ENCODE peak calls at places on chromosomes 5 and 9, in ten cellular contexts. J is fibroblast of villous mesenchyme, G is left lung, W is progenitor cell of endocrine pancreas, Y is right atrium auricular region, T is neural crest cell, B is HepG2, S is PC-9, O is left ventricle myocardium inferior, E is thoracic aorta. L is an unnamed sample.
A peak's percentile ranks its signal among the peaks of the same experiment; 100 is the strongest.

GRCh38 chr5:140509898-140510297 is 37.6 kb upstream of the EIF4EBP3 start:
- DNase-seq in J (no peak), G (no peak), W (no peak), Y (no peak), T (no peak), B (no peak), S (no peak), O (no peak), E (no peak), L (no peak)

GRCh38 chr9:128863647-128864046 is 18.1 kb downstream of the KYAT1 start:
- DNase-seq in J (peak; percentile 59), G (peak; percentile 95), W (peak; percentile 86), Y (peak; percentile 78), T (peak; percentile 89), B (peak; percentile 72), S (peak; percentile 85), O (peak; percentile 77), E (no peak), L (peak; percentile 84)

GRCh38 chr5:168163966-168164365 is 127.5 kb upstream of the WWC1 start:
- DNase-seq in J (no peak), G (no peak), W (no peak), Y (no peak), T (no peak), B (no peak), S (no peak), O (no peak), E (no peak), L (no peak)

GRCh38 chr5:139910901-139911300 is 115.3 kb downstream of the PSD2 start:
- DNase-seq in J (no peak), G (no peak), W (no peak), Y (peak; percentile 42), T (no peak), B (no peak), S (no peak), O (no peak), E (no peak), L (no peak)

GRCh38 chr5:124909734-124910133 is 163.3 kb upstream of the ZNF608 start:
- DNase-seq in J (no peak), G (no peak), W (no peak), Y (no peak), T (no peak), B (no peak), S (no peak), O (no peak), E (no peak), L (no peak)

GRCh38 chr5:117084052-117084451 is 509.4 kb upstream of the SEMA6A start:
- DNase-seq in J (no peak), G (no peak), W (no peak), Y (no peak), T (no peak), B (no peak), S (no peak), O (no peak), E (no peak), L (no peak)

GRCh38 chr5:175861337-175862130 is 9.8 kb upstream of the CPLX2 start:
- DNase-seq in J (no peak), G (no peak), W (no peak), Y (no peak), T (no peak), B (peak; percentile 100), S (no peak), O (no peak), E (no peak), L (no peak)

GRCh38 chr5:179327026-179327735 is 18.1 kb downstream of the ADAMTS2 start:
- DNase-seq in J (no peak), G (peak; percentile 19), W (no peak), Y (no peak), T (no peak), B (no peak), S (no peak), O (peak; percentile 17), E (no peak), L (no peak)

GRCh38 chr5:96175090-96175489 is 213.4 kb upstream of the ELL2 start:
- DNase-seq in J (no peak), G (no peak), W (no peak), Y (no peak), T (no peak), B (no peak), S (no peak), O (no peak), E (no peak), L (no peak)

GRCh38 chr9:28378236-28378635 is 805.0 kb upstream of the C9orf72 start:
- DNase-seq in J (peak; percentile 51), G (no peak), W (no peak), Y (no peak), T (no peak), B (no peak), S (no peak), O (no peak), E (no peak), L (no peak)

GRCh38 chr9:35948451-35948850 is 9.5 kb downstream of the OR2S2 start:
- DNase-seq in J (no peak), G (no peak), W (no peak), Y (no peak), T (no peak), B (no peak), S (no peak), O (no peak), E (no peak), L (no peak)

GRCh38 chr9:35948901-35949318 is 9.0 kb downstream of the OR2S2 start:
- DNase-seq in J (no peak), G (no peak), W (no peak), Y (no peak), T (no peak), B (peak; percentile 6), S (peak; percentile 54), O (no peak), E (no peak), L (no peak)

GRCh38 chr9:35944173-35944572 is 13.8 kb downstream of the OR2S2 start:
- DNase-seq in J (no peak), G (no peak), W (no peak), Y (no peak), T (no peak), B (no peak), S (no peak), O (no peak), E (no peak), L (no peak)

GRCh38 chr9:35942286-35942685 is 15.7 kb downstream of the OR2S2 start:
- DNase-seq in J (no peak), G (no peak), W (no peak), Y (no peak), T (no peak), B (no peak), S (no peak), O (no peak), E (no peak), L (no peak)

GRCh38 chr9:35945341-35946018 is 12.5 kb downstream of the OR2S2 start:
- DNase-seq in J (peak; percentile 84), G (no peak), W (peak; percentile 52), Y (peak; percentile 81), T (peak; percentile 84), B (peak; percentile 84), S (peak; percentile 52), O (peak; percentile 85), E (no peak), L (peak; percentile 62)
- TF ChIP-seq CTCF in J (peak; percentile 94), G (peak; percentile 65), W (peak; percentile 78), Y (peak; percentile 89), T (peak; percentile 87), B (peak; percentile 84), S (peak; percentile 67), O (peak; percentile 90), E (peak; percentile 74), L (peak; percentile 86)

DNA sequence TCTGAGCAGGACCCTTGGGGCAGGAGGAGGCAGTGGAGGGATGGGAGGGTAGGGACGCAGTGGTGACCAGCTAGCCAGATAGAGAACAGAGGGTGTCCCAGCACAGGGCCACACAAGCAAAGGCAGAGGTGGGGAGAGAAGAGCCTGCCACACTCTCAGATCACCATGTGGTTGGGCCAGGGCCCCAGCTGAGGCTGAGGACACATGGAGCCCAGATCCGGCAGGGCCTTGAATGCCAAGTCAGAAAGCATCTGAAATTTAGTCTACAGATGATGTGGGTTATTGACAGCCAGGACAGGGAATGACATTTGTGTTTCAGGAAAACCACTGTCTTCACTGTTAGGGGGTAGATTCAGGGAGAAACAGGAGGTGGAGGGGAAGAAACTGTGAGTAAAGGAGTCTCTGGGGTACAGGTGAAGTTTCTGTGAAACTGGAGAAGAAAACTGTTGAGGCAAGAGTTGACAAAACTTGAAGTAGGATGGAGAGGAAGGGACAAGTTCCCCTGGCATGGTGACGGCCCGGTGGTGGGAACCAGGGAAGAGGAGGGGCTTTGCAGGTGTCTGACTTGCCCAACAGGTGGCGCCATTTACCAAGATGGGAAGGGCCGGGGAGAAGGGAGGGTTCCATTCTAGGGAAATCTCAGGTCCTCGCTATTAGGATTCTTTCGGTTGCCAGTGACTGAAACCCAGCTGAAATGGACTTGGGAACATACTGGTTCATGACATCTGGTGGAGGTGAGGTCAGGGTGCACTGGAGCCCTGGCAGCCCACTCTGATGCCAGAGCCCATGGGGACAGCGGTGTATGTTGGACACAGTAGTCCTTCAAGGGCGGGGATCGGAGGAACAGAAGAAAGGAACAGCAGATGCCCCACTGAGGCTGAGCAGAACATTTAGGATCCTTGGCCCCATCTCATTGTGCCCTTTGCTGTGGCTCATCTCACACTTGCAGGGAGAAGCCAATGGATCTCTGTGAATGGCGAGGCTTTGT is 100.1 kb downstream of the KCNIP1 start:
- DNase-seq in J (peak; percentile 52), G (no peak), W (peak; percentile 40), Y (no peak), T (peak; percentile 84), B (peak; percentile 46), S (peak; percentile 38), O (peak; percentile 34), E (no peak), L (peak; percentile 66)
- TF ChIP-seq CTCF in J (peak; percentile 78), G (peak; percentile 32), W (peak; percentile 65), Y (peak; percentile 72), T (peak; percentile 73), B (peak; percentile 65), S (peak; percentile 85), O (peak; percentile 72), E (peak; percentile 60), L (peak; percentile 46)

GRCh38 chr5:93899026-93899600 is 157.7 kb upstream of the POU5F2 start:
- DNase-seq in J (no peak), G (no peak), W (no peak), Y (no peak), T (no peak), B (no peak), S (no peak), O (no peak), E (no peak), L (peak; percentile 6)
- TF ChIP-seq CTCF in J (peak; percentile 60), G (peak; percentile 21), W (peak; percentile 66), Y (peak; percentile 56), T (peak; percentile 69), B (peak; percentile 20), S (peak; percentile 67), O (peak; percentile 41), E (peak; percentile 18), L (peak; percentile 32)

GRCh38 chr5:41755705-41756104 is 114.5 kb downstream of the OXCT1 start:
- DNase-seq in J (no peak), G (no peak), W (no peak), Y (no peak), T (no peak), B (no peak), S (no peak), O (no peak), E (no peak), L (no peak)

GRCh38 chr5:41751867-41752266 is 118.4 kb downstream of the OXCT1 start:
- DNase-seq in J (no peak), G (no peak), W (no peak), Y (no peak), T (no peak), B (no peak), S (no peak), O (no peak), E (no peak), L (no peak)

DNA sequence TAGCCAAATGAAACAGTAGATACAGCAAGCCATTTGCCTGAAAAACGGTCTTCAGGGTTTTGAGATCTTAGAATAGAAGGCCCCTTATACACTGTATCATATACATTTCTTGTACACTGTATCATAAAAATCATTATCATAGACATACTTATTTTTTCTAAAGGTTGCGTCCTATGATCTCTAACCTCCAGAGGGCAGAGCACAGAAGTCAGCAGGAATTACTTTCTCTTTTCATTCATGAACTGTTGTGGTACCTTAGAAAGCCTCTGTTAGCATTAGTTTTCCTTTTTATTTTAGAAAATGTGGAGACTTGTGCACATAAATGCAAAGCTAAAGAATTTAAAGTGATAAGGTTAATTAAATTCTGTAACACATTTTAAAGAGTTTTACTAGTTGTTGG is 115.4 kb downstream of the OXCT1 start:
- DNase-seq in J (peak; percentile 12), G (no peak), W (no peak), Y (no peak), T (no peak), B (no peak), S (no peak), O (no peak), E (no peak), L (peak; percentile 13)
- TF ChIP-seq CTCF in J (peak; percentile 15), G (no peak), W (peak; percentile 27), Y (no peak), T (peak; percentile 17), B (no peak), S (no peak), O (peak; percentile 30), E (no peak), L (no peak)